ENCODE peak calls at places on chromosomes 3 and 15, in five cellular contexts. One of them, this sample, is unnamed.

GRCh38 chr3:195558602-195559001 is 15.5 kb upstream of the PPP1R2 start:
- DNase-seq in omental fat pad: no peak
- DNase-seq in stomach: no peak
- DNase-seq in mammary epithelial cell: peak
- DNase-seq in natural killer cell: no peak
- DNase-seq in this sample: no peak

GRCh38 chr3:42149537-42150426 is 58.6 kb downstream of the TRAK1 start:
- DNase-seq in mammary epithelial cell: peak
- DNase-seq in stomach: peak
- DNase-seq in omental fat pad: no peak
- DNase-seq in natural killer cell: no peak
- DNase-seq in this sample: peak

GRCh38 chr3:167798443-167798842 is 62.9 kb downstream of the SERPINI1 start:
- DNase-seq in stomach: no peak
- DNase-seq in natural killer cell: no peak
- DNase-seq in mammary epithelial cell: no peak
- DNase-seq in omental fat pad: no peak
- DNase-seq in this sample: no peak

GRCh38 chr3:55486857-55487375 is at the start of gene WNT5A:
- DNase-seq in mammary epithelial cell: peak
- DNase-seq in omental fat pad: no peak
- DNase-seq in natural killer cell: no peak
- DNase-seq in stomach: no peak
- DNase-seq in this sample: peak

GRCh38 chr3:188021502-188022040 is 132.4 kb upstream of the LPP start:
- DNase-seq in omental fat pad: no peak
- DNase-seq in mammary epithelial cell: peak
- DNase-seq in stomach: no peak
- DNase-seq in natural killer cell: no peak
- DNase-seq in this sample: no peak

GRCh38 chr3:178496911-178497310 is 39.3 kb upstream of the KCNMB2 start:
- DNase-seq in natural killer cell: no peak
- DNase-seq in omental fat pad: no peak
- DNase-seq in stomach: no peak
- DNase-seq in mammary epithelial cell: no peak
- DNase-seq in this sample: no peak

GRCh38 chr15:100721758-100722550 is 119.6 kb downstream of the ASB7 start:
- DNase-seq in omental fat pad: no peak
- DNase-seq in mammary epithelial cell: peak
- DNase-seq in natural killer cell: no peak
- DNase-seq in stomach: peak
- DNase-seq in this sample: peak

GRCh38 chr15:64656508-64656907 is 118.9 kb downstream of the RBPMS2 start:
- DNase-seq in natural killer cell: no peak
- DNase-seq in omental fat pad: no peak
- DNase-seq in stomach: no peak
- DNase-seq in mammary epithelial cell: no peak
- DNase-seq in this sample: no peak

GRCh38 chr15:59237854-59238252 is 31.2 kb downstream of the LDHAL6B start:
- DNase-seq in stomach: no peak
- DNase-seq in natural killer cell: no peak
- DNase-seq in omental fat pad: no peak
- DNase-seq in mammary epithelial cell: no peak
- DNase-seq in this sample: no peak

GRCh38 chr3:102531686-102532085 is 96.9 kb downstream of the ZPLD1 start:
- DNase-seq in natural killer cell: no peak
- DNase-seq in mammary epithelial cell: peak
- DNase-seq in stomach: no peak
- DNase-seq in omental fat pad: no peak
- DNase-seq in this sample: no peak

GRCh38 chr3:51642462-51642861 is 28.6 kb upstream of the TEX264 start:
- DNase-seq in omental fat pad: no peak
- DNase-seq in natural killer cell: no peak
- DNase-seq in stomach: no peak
- DNase-seq in mammary epithelial cell: no peak
- DNase-seq in this sample: no peak
- TF ChIP-seq CTCF in omental fat pad: no peak
- TF ChIP-seq CTCF in natural killer cell: peak
- TF ChIP-seq CTCF in stomach: no peak
- TF ChIP-seq CTCF in mammary epithelial cell: peak
- TF ChIP-seq CTCF in this sample: peak

GRCh38 chr3:174398761-174399160 is 460.4 kb upstream of the NAALADL2 start:
- DNase-seq in omental fat pad: no peak
- DNase-seq in stomach: no peak
- DNase-seq in mammary epithelial cell: no peak
- DNase-seq in natural killer cell: no peak
- DNase-seq in this sample: no peak

GRCh38 chr3:174403831-174404230 is 455.3 kb upstream of the NAALADL2 start:
- DNase-seq in stomach: no peak
- DNase-seq in mammary epithelial cell: no peak
- DNase-seq in natural killer cell: no peak
- DNase-seq in omental fat pad: no peak
- DNase-seq in this sample: no peak

DNA sequence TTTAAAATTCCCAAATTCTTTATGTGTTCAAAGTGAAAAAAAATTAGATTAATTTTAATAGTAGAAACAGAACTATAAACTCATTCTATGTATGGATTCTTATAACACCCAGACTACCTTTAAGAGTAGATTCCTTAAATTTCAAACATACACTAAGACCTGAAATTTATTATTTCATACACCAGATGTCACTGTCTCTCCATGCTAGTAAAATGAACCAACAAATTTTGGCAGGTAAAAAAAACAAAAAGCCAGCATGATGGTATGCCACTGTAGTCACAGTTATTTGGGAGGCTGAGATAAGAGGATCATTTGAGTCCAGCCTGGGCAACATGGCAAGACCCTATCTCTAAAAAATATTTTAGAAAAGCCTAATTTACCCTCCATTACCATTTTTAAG is 461.3 kb upstream of the NAALADL2 start:
- DNase-seq in omental fat pad: no peak
- DNase-seq in natural killer cell: no peak
- DNase-seq in mammary epithelial cell: peak
- DNase-seq in stomach: no peak
- DNase-seq in this sample: no peak
- TF ChIP-seq CTCF in omental fat pad: no peak
- TF ChIP-seq CTCF in natural killer cell: no peak
- TF ChIP-seq CTCF in mammary epithelial cell: peak
- TF ChIP-seq CTCF in stomach: peak
- TF ChIP-seq CTCF in this sample: peak

GRCh38 chr15:78788261-78788660 is 23.0 kb downstream of the ADAMTS7 start:
- DNase-seq in mammary epithelial cell: no peak
- DNase-seq in natural killer cell: no peak
- DNase-seq in omental fat pad: no peak
- DNase-seq in stomach: no peak
- DNase-seq in this sample: no peak
- TF ChIP-seq CTCF in mammary epithelial cell: no peak
- TF ChIP-seq CTCF in natural killer cell: no peak
- TF ChIP-seq CTCF in omental fat pad: no peak
- TF ChIP-seq CTCF in stomach: no peak
- TF ChIP-seq CTCF in this sample: no peak

GRCh38 chr3:14608298-14608697 is 43.3 kb upstream of the CCDC174 start:
- DNase-seq in natural killer cell: no peak
- DNase-seq in stomach: no peak
- DNase-seq in mammary epithelial cell: no peak
- DNase-seq in omental fat pad: no peak
- DNase-seq in this sample: no peak
- TF ChIP-seq CTCF in natural killer cell: no peak
- TF ChIP-seq CTCF in stomach: no peak
- TF ChIP-seq CTCF in mammary epithelial cell: peak
- TF ChIP-seq CTCF in omental fat pad: no peak
- TF ChIP-seq CTCF in this sample: no peak

GRCh38 chr15:78565951-78566774 is 843 bp downstream of the CHRNA5 start:
- DNase-seq in natural killer cell: no peak
- DNase-seq in stomach: no peak
- DNase-seq in omental fat pad: no peak
- DNase-seq in mammary epithelial cell: peak
- DNase-seq in this sample: no peak

GRCh38 chr15:78574944-78575343 is 9.6 kb downstream of the CHRNA5 start:
- DNase-seq in natural killer cell: no peak
- DNase-seq in omental fat pad: no peak
- DNase-seq in stomach: no peak
- DNase-seq in mammary epithelial cell: no peak
- DNase-seq in this sample: no peak

GRCh38 chr15:78571382-78571781 is 6.1 kb downstream of the CHRNA5 start:
- DNase-seq in mammary epithelial cell: no peak
- DNase-seq in natural killer cell: no peak
- DNase-seq in omental fat pad: no peak
- DNase-seq in stomach: no peak
- DNase-seq in this sample: no peak

GRCh38 chr15:78567541-78567940 is 2.2 kb downstream of the CHRNA5 start:
- DNase-seq in mammary epithelial cell: no peak
- DNase-seq in natural killer cell: no peak
- DNase-seq in omental fat pad: no peak
- DNase-seq in stomach: no peak
- DNase-seq in this sample: no peak

GRCh38 chr15:78570710-78571109 is 5.4 kb downstream of the CHRNA5 start:
- DNase-seq in mammary epithelial cell: no peak
- DNase-seq in stomach: no peak
- DNase-seq in natural killer cell: no peak
- DNase-seq in omental fat pad: no peak
- DNase-seq in this sample: no peak
- TF ChIP-seq CTCF in mammary epithelial cell: peak
- TF ChIP-seq CTCF in stomach: no peak
- TF ChIP-seq CTCF in natural killer cell: no peak
- TF ChIP-seq CTCF in omental fat pad: no peak
- TF ChIP-seq CTCF in this sample: no peak

This sample was measured in type B pancreatic cell.